ENCODE peak calls at places on chromosomes 4 and X, in six cellular contexts. P, Q, F, I, E and Y are unnamed samples.

GRCh38 chrX:22365460-22365859 is 92.7 kb downstream of the CBLL2 start:
- DNase-seq in P (no peak), Q (no peak), F (no peak), I (no peak), E (peak), Y (no peak)

GRCh38 chr4:79298027-79298426 is 27.8 kb downstream of the NAA11 start:
- DNase-seq in P (no peak), Q (no peak), F (no peak), I (no peak), E (no peak), Y (no peak)

GRCh38 chrX:10393899-10394298 is 226.5 kb downstream of the MID1 start:
- DNase-seq in P (no peak), Q (no peak), F (no peak), I (no peak), E (peak), Y (no peak)

GRCh38 chrX:50450324-50450723 is 20.3 kb downstream of the DGKK start:
- DNase-seq in P (no peak), Q (no peak), F (no peak), I (no peak), E (no peak), Y (no peak)

GRCh38 chrX:17484592-17484991 is 109.6 kb downstream of the NHS start:
- DNase-seq in P (no peak), Q (no peak), F (no peak), I (no peak), E (no peak), Y (no peak)

GRCh38 chr4:186104114-186104894 is at the start of gene FAM149A:
- DNase-seq in P (peak), Q (peak), F (no peak), I (no peak), E (no peak), Y (peak)

GRCh38 chr4:140059159-140059558 is 94.8 kb downstream of the MAML3 start:
- DNase-seq in P (no peak), Q (no peak), F (no peak), I (no peak), E (peak), Y (no peak)

GRCh38 chr4:168421671-168422070 is 58.6 kb downstream of the DDX60L start:
- DNase-seq in P (no peak), Q (no peak), F (no peak), I (peak), E (peak), Y (no peak)

GRCh38 chr4:149723065-149723464 is 92.6 kb downstream of the IQCM start:
- DNase-seq in P (no peak), Q (no peak), F (no peak), I (no peak), E (no peak), Y (no peak)

GRCh38 chr4:74042681-74043080 is 4.2 kb upstream of the CXCL3 start:
- DNase-seq in P (no peak), Q (no peak), F (no peak), I (no peak), E (no peak), Y (no peak)

GRCh38 chr4:74041418-74041817 is 2.9 kb upstream of the CXCL3 start:
- DNase-seq in P (no peak), Q (no peak), F (no peak), I (no peak), E (no peak), Y (no peak)

GRCh38 chr4:74037076-74037475 is 1.4 kb downstream of the CXCL3 start:
- DNase-seq in P (peak), Q (no peak), F (no peak), I (no peak), E (no peak), Y (no peak)

GRCh38 chr4:74039065-74039763 is 725 bp upstream of the CXCL3 start:
- DNase-seq in P (no peak), Q (no peak), F (no peak), I (no peak), E (peak), Y (no peak)

DNA sequence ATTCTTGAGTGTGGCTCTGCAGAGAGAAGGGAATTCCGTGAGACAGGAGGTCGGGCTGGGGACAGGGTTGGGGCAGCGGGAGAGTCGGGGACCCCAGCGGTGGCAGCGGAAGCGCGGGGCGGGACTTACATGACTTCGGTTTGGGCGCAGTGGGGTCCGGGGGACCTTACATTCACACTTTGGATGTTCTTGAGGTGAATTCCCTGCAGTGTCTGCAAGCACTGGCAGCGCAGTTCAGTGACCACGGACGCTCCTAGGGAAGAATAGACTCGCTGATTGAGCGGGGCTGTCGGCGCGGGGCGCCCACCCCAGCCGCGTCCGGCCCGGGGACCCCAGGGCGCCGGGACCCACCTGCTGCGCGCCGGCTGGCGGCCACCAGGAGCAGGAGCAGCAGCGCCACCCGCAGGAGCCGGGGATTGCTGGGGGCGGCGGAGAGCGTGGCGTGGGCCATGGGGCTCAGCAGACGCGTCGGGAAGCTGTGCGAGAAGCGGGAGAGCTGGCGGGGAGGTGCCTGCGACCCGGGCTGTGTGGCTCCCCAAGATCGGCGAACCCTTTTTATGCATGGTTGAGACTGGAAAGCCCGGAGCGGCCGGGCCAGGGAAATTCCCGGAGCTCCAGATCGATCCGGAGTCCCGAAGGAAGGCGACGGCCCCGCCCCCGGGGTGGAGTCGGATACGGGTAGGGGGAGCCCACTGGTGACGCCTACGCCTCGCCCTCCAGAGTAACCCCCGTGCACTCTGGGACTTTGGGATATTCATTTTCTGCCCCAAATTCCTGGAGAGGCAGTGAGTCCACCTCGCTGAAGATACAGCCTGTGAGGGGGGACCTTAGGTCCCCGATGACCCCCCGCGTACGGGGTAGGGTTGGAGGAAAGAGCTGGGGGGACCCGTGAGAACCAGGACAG is at the start of gene CXCL3:
- DNase-seq in P (peak), Q (peak), F (peak), I (peak), E (peak), Y (peak)
- TF ChIP-seq CTCF in P (peak), Q (no peak), F (no peak), I (peak), E (peak), Y (peak)

DNA sequence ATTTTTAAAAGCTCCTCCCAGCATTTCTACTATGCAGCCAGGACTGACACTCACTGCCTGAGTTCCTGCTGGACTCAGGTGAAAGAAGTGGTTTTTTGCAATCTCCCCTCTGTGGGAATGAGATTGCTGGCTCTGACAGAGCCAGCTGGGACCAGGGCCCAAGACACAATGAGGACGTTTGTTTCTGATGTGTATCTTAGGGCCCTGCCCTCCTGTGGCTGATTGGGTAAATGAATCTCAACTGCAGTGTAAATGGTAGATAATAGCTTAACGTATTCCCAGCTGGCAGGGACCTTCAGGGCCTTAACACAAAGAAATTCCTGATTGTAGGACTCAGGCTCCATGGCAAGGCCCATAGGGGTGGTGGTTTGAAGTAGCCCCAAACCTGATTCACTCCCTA is 85.8 kb upstream of the PRPS1 start:
- DNase-seq in P (peak), Q (peak), F (no peak), I (no peak), E (peak), Y (no peak)
- TF ChIP-seq CTCF in P (peak), Q (no peak), F (no peak), I (no peak), E (peak), Y (peak)

GRCh38 chrX:129754266-129755024 is 15.7 kb downstream of the XPNPEP2 start:
- DNase-seq in P (peak), Q (peak), F (no peak), I (peak), E (no peak), Y (no peak)
- TF ChIP-seq CTCF in P (peak), Q (peak), F (no peak), I (peak), E (peak), Y (peak)

DNA sequence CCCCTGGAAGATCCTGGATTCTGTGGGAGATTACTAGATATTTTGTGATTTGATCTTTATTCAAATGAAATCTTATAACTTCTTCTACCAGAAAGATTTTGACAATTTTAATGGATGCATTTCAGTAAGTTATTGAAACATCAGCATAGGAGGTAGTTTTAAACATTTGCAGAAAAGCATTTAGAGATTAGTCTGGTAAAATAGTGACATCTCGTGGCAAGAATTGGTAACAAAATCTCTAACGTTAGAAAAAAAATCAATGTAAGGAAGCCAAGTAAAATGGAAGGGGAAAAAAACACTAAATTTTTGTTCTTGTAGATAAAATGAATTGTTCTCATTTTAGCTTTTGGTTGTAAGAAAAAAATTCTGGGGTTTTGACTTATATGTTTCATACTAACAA is 73.3 kb downstream of the TASL start:
- DNase-seq in P (peak), Q (no peak), F (no peak), I (no peak), E (peak), Y (no peak)
- TF ChIP-seq CTCF in P (peak), Q (no peak), F (no peak), I (peak), E (peak), Y (peak)

GRCh38 chr4:26058537-26058936 is 144.5 kb downstream of the SMIM20 start:
- DNase-seq in P (no peak), Q (no peak), F (no peak), I (no peak), E (no peak), Y (no peak)

GRCh38 chr4:26059391-26060154 is 145.6 kb downstream of the SMIM20 start:
- DNase-seq in P (no peak), Q (no peak), F (no peak), I (no peak), E (no peak), Y (no peak)

GRCh38 chr4:26052663-26053534 is 138.9 kb downstream of the SMIM20 start:
- DNase-seq in P (no peak), Q (no peak), F (no peak), I (no peak), E (no peak), Y (no peak)

GRCh38 chr4:26056406-26056805 is 142.4 kb downstream of the SMIM20 start:
- DNase-seq in P (no peak), Q (no peak), F (no peak), I (no peak), E (no peak), Y (no peak)

DNA sequence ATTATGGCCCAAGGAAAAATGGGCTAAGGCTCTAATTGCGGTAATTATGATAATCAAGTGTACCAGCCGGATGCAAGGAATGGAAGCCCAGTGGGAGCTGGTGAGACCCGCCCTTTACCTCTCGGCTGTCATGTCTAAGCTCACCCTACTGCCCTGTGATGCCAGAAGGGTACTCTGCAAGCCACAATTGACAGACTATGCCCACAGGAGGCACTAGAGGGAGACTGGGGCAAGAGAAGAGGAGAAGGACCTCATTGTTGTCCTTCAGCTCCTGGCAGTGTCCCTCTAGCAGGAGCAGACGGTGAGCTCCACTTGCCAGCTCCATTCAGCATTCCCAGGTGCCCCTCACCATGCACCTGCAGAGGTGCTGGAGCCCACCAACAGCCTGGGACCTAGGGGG is 141.8 kb downstream of the SMIM20 start:
- DNase-seq in P (no peak), Q (no peak), F (no peak), I (no peak), E (no peak), Y (no peak)
- TF ChIP-seq CTCF in P (no peak), Q (no peak), F (no peak), I (no peak), E (no peak), Y (no peak)

GRCh38 chr4:7189475-7190277 is 2.7 kb upstream of the SORCS2 start:
- DNase-seq in P (peak), Q (no peak), F (no peak), I (no peak), E (no peak), Y (no peak)
- TF ChIP-seq CTCF in P (peak), Q (no peak), F (no peak), I (no peak), E (no peak), Y (no peak)

GRCh38 chrX:48511561-48511960 is 2.8 kb downstream of the PORCN start:
- DNase-seq in P (peak), Q (peak), F (no peak), I (peak), E (no peak), Y (no peak)
- TF ChIP-seq CTCF in P (peak), Q (no peak), F (no peak), I (no peak), E (peak), Y (peak)

GRCh38 chr4:176646311-176646710 is 146.4 kb downstream of the VEGFC start:
- DNase-seq in P (no peak), Q (no peak), F (no peak), I (no peak), E (no peak), Y (no peak)

GRCh38 chr4:176641237-176641636 is 151.5 kb downstream of the VEGFC start:
- DNase-seq in P (no peak), Q (no peak), F (no peak), I (no peak), E (peak), Y (no peak)

GRCh38 chr4:176638992-176639391 is 153.7 kb downstream of the VEGFC start:
- DNase-seq in P (no peak), Q (no peak), F (no peak), I (no peak), E (peak), Y (no peak)

GRCh38 chr4:176642472-176642871 is 150.2 kb downstream of the VEGFC start:
- DNase-seq in P (no peak), Q (peak), F (no peak), I (no peak), E (no peak), Y (no peak)
- TF ChIP-seq CTCF in P (no peak), Q (no peak), F (no peak), I (no peak), E (no peak), Y (no peak)

DNA sequence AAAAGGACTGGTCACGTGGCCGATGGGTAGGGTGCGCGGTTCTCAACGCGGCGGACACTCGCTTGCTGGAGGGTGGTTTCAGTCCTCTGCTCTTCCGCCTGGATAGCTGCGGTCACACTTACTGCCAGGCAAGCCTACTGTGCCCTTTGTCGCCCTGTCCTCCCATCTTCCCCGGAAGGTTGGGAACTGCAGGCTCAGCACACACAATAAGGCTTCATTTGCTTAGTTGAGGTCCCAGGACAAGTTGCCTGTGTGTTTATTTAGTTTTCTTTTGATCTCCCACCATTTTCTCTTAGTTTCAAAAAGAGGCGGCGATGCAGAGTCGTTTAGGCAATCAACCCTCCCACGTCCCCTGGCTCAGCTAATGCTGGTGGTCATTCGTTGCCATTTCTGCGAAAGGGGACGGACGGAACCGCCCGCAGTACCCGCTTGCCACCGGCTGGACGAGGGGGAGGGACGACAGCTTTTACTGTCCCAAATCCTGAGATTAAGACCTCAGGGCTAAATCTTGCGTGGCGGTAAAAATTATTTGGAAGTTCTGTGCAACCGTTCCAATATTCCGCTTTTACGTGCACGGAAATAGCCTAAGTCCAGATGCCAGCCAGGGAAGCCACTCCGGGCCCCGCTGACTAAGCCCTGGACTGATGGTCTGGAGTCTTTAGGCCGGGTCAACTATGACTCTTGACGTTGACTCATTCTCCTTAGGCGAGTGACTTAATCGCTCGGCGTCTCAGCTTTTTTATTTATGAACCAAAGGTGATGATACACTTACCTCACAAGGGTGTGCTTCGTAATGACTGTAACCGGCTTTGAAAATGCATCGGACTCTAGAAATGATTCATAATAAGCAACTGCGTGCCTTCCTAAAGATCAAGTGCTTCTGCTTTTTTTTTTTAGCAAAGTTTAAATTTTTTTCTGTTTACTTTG is 671 bp upstream of the EIF4E start:
- DNase-seq in P (no peak), Q (peak), F (peak), I (peak), E (peak), Y (no peak)
- TF ChIP-seq CTCF in P (no peak), Q (no peak), F (no peak), I (no peak), E (peak), Y (no peak)